ENCODE peak calls at places on chromosomes 6 and 20, in five cellular contexts. J is upper lobe of left lung, X is breast epithelium, P is esophagus muscularis mucosa, I is HepG2. W is an unnamed sample. For H3K4me1, the result is how much of the 10 kb centered on the place peaks cover.

GRCh38 chr6:133502451-133503259 is 261.5 kb downstream of the EYA4 start:
- DNase-seq in J (no peak), X (no peak), P (no peak), I (no peak), W (no peak)

GRCh38 chr20:11711214-11711613 is 206.5 kb upstream of the BTBD3 start:
- DNase-seq in J (no peak), X (no peak), P (no peak), I (no peak), W (no peak)

GRCh38 chr20:25269057-25269832 is 21.4 kb downstream of the PYGB start:
- DNase-seq in X (peak), I (no peak), J (no peak), P (no peak), W (peak)

GRCh38 chr6:41884957-41885356 is 10.2 kb downstream of the USP49 start:
- DNase-seq in X (no peak), I (no peak), J (peak), P (no peak), W (no peak)

GRCh38 chr6:111662192-111662793 is 56.6 kb upstream of the TRAF3IP2 start:
- DNase-seq in J (no peak), X (no peak), P (no peak), I (no peak), W (no peak)

GRCh38 chr6:150720774-150721233 is 121.1 kb downstream of the PLEKHG1 start:
- DNase-seq in J (no peak), P (no peak), I (no peak), X (no peak), W (no peak)

GRCh38 chr6:73325656-73326055 is 28.4 kb downstream of the DPPA5 start:
- DNase-seq in P (no peak), I (no peak), X (no peak), J (no peak), W (no peak)

GRCh38 chr20:50450961-50451752 is 59.0 kb upstream of the PTPN1 start:
- DNase-seq in X (no peak), I (peak), P (no peak), J (peak), W (peak)

GRCh38 chr20:3121271-3121911 is 36.9 kb upstream of the AVP start:
- DNase-seq in P (no peak), X (no peak), J (no peak), I (no peak), W (no peak)

GRCh38 chr6:108732101-108732870 is 115.9 kb upstream of the ARMC2 start:
- DNase-seq in I (no peak), P (no peak), J (no peak), X (no peak), W (no peak)

GRCh38 chr6:108105584-108105983 is 31.0 kb upstream of the OSTM1 start:
- DNase-seq in X (no peak), J (no peak), I (no peak), P (peak), W (no peak)

GRCh38 chr6:159875194-159875593 is 15.6 kb upstream of the MAS1 start:
- DNase-seq in I (peak), X (no peak), J (no peak), P (no peak), W (no peak)

GRCh38 chr6:159461998-159462397 is 231.0 kb downstream of the SOD2 start:
- DNase-seq in X (no peak), I (no peak), J (no peak), P (no peak), W (no peak)

GRCh38 chr6:39746795-39747194 is 21.6 kb upstream of the KIF6 start:
- DNase-seq in I (no peak), J (no peak), X (no peak), P (no peak), W (no peak)

GRCh38 chr20:21682576-21682975 is 22.9 kb upstream of the PAX1 start:
- DNase-seq in J (no peak), I (no peak), X (no peak), P (no peak), W (no peak)

GRCh38 chr6:158818580-158819212 is 472 bp downstream of the EZR start:
- DNase-seq in J (peak), X (peak), P (no peak), I (peak), W (peak)

GRCh38 chr20:25259788-25260254 is 11.9 kb downstream of the PYGB start:
- DNase-seq in J (no peak), X (no peak), P (no peak), I (no peak), W (no peak)

GRCh38 chr6:154868143-154868594 is 126.9 kb upstream of the TIAM2 start:
- DNase-seq in J (no peak), I (peak), P (no peak), X (no peak), W (no peak)

GRCh38 chr20:36308318-36308710 is 2.2 kb downstream of the DLGAP4 start:
- DNase-seq in I (no peak), X (no peak), P (no peak), J (no peak), W (no peak)

DNA sequence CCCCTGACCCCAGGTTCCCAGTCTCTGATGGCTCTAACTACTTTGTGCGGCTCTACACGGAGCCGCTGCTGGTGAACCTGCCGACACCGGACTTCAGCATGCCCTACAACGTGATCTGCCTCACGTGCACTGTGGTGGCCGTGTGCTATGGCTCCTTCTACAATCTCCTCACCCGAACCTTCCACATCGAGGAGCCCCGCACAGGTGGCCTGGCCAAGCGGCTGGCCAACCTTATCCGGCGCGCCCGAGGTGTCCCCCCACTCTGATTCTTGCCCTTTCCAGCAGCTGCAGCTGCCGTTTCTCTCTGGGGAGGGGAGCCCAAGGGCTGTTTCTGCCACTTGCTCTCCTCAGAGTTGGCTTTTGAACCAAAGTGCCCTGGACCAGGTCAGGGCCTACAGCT is 9.6 kb downstream of the PIGT start:
- DNase-seq in I (no peak), J (no peak), P (no peak), X (no peak), W (no peak)
- TF ChIP-seq POLR2AphosphoS5 in I (no peak), J (no peak), P (no peak), X (no peak), W (peak)

GRCh38 chr20:34580588-34580940 is 22.0 kb downstream of the MAP1LC3A start:
- DNase-seq in J (no peak), P (peak), X (no peak), I (no peak), W (no peak)

GRCh38 chr20:34578040-34578439 is 19.5 kb downstream of the MAP1LC3A start:
- DNase-seq in P (no peak), I (no peak), X (no peak), J (no peak), W (no peak)

GRCh38 chr20:34578521-34579147 is 20.1 kb downstream of the MAP1LC3A start:
- DNase-seq in J (no peak), P (peak), X (no peak), I (no peak), W (no peak)

GRCh38 chr20:34579936-34580587 is 21.5 kb downstream of the MAP1LC3A start:
- DNase-seq in P (peak), X (no peak), J (no peak), I (no peak), W (no peak)

GRCh38 chr20:34579191-34579661 is 20.7 kb downstream of the MAP1LC3A start:
- DNase-seq in P (peak), I (peak), X (no peak), J (no peak), W (no peak)
- TF ChIP-seq CTCF in P (peak), I (peak), X (no peak), J (no peak), W (peak)

DNA sequence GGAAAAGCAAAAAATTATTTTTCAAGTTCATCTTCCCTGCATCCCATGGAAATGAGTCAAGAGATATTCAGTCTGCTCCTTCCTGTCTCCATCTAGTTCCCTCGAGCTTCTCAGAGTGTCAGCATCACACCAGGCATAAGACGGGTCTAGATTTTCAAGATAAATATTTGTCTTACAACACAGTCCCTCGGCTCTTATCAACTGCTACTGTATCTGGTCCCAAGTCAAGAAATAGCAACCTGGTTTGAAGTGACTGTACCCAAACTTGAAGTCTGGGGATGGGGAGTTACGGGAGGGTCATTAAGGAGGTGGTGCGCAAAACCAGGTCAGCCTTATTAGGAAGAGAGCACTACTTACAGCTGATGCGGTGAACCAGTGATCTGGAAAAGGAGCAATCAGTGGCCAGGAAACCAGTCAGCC is 29.8 kb downstream of the ZMYND8 start:
- DNase-seq in X (no peak), I (no peak), J (no peak), P (no peak), W (no peak)
- H3K4me1 ChIP-seq in X (under half), I (half or more), J (half or more), P (half or more), W (under half)

GRCh38 chr20:63698739-63699465 is 2.5 kb downstream of the TNFRSF6B start:
- DNase-seq in X (no peak), J (peak), I (no peak), P (no peak), W (peak)
- TF ChIP-seq POLR2AphosphoS5 in X (peak), J (peak), I (peak), P (peak), W (peak)

GRCh38 chr6:13998356-13998755 is 73.6 kb downstream of the RNF182 start:
- DNase-seq in J (no peak), I (no peak), P (no peak), X (no peak), W (no peak)
- TF ChIP-seq CTCF in J (no peak), I (no peak), P (no peak), X (no peak), W (no peak)

DNA sequence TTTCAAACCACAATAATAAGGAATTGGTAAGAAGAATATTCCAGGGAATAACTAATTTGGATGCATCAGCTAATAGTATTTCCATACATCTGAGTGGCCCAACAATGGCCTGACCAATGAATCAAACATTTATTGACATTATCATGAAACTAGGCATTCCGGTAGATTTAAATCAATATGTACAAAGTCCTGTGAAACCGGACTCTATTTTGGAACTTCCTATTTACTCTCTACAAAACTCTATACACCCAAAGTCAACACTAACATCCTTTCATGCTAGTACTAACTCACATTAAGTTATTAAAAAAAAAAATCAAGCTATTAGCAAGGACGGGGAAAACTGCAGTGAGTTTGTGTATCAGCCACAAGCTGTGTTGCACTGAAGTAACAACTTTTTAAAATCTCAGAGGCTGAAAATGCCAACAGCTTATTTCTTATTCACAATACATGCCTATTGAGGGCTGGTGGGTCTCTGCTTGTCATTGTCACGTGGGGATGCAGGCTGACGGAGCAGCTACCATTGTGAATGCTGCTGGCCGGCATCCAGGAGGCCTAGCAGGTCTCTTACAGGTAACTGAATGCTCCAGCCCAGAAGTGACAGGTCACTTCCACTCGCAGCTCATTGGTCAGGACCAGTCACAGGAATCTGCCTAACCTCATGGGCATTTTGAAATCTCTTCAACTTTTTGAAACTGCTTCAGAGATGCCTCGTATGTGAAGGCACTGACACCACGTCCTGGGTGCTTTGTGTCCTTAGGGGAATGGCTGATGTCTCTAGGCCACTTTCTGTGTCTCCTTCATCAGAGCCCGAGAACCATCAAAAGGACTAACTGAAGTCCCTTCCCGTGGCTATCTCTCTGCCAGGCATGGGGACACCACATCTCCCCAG is 76.3 kb downstream of the SLC22A23 start:
- DNase-seq in P (no peak), X (peak), J (peak), I (peak), W (no peak)
- H3K4me1 ChIP-seq in P (under half), X (under half), J (under half), I (half or more), W (under half)

GRCh38 chr6:11460001-11460668 is 77.4 kb upstream of the TMEM170B start:
- DNase-seq in P (no peak), X (no peak), J (peak), I (no peak), W (no peak)

GRCh38 chr6:11458509-11458908 is 79.0 kb upstream of the TMEM170B start:
- DNase-seq in J (no peak), I (no peak), X (no peak), P (no peak), W (no peak)

GRCh38 chr6:11462742-11463414 is 74.7 kb upstream of the TMEM170B start:
- DNase-seq in I (peak), P (no peak), J (peak), X (no peak), W (no peak)

GRCh38 chr6:11460837-11461661 is 76.5 kb upstream of the TMEM170B start:
- DNase-seq in P (no peak), I (no peak), X (no peak), J (no peak), W (no peak)

DNA sequence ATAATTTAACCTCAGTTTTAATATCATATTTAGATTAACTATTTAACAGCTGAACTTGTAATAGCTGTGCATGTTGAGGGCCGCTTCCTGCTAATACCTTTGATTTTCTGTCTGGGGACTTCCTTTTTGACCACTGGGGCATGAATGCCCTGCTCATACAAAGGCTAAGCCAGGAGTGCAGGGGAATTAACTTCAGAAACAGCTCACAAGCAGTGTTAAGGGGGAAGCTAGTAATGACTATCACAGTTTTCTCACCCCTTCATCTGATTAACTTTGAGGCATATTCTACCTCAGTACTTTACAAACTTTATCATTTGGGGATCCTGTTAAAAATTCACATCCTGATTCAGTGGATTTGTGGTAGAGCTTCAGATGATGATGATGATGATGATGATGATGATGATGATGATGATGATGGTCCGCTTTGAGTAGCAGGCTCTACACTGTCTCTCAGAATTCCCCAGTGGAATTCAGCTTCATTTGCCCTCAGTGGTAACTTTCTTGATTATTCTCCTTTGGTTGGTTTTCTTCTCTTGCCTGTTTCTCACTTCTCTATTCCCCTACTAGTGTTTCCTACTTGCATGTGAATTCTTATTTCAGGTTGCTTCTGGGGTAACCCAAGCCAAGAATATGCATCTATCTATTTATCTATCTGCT is 78.4 kb upstream of the TMEM170B start:
- DNase-seq in X (no peak), J (no peak), I (no peak), P (no peak), W (no peak)
- TF ChIP-seq POLR2AphosphoS5 in X (no peak), J (no peak), I (no peak), P (no peak), W (no peak)

GRCh38 chr6:137342607-137343186 is 123.5 kb upstream of the IFNGR1 start:
- DNase-seq in I (no peak), P (no peak), X (no peak), J (no peak), W (no peak)

GRCh38 chr6:137339929-137340559 is 120.9 kb upstream of the IFNGR1 start:
- DNase-seq in X (no peak), J (no peak), P (no peak), I (no peak), W (no peak)

DNA sequence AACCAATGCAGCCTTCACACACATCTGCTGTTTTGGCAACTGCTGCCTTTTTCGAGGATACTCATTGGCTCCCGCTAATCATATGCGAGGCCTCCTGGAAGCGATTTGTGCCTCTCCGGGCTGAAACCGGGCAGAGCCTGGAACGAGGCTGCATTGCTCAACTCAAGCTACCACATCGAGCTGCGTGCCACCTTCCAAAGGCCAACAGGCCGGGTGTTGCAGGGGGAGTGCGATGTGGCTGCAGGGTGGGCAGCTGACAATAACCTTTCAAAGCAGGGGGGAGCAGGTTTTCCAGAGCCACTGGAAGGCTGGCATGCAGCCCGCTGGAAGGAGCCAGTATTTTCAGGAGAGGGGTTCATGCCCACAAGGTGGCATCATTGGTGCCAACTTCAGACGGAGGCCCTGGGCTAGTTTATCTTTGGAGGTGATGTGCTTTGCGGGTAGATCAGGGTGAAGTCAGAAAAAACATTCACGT is 122.6 kb upstream of the IFNGR1 start:
- DNase-seq in I (no peak), J (peak), P (no peak), X (no peak), W (no peak)
- TF ChIP-seq CTCF in I (peak), J (no peak), P (peak), X (no peak), W (peak)

GRCh38 chr20:44533928-44534327 is 12.1 kb upstream of the SERINC3 start:
- DNase-seq in I (no peak), P (no peak), X (no peak), J (no peak), W (no peak)

GRCh38 chr20:44532248-44532980 is 10.5 kb upstream of the SERINC3 start:
- DNase-seq in P (no peak), X (no peak), I (no peak), J (no peak), W (no peak)

GRCh38 chr20:44536139-44536538 is 14.3 kb upstream of the SERINC3 start:
- DNase-seq in X (no peak), P (no peak), I (no peak), J (no peak), W (no peak)

GRCh38 chr20:44528309-44528708 is 6.4 kb upstream of the SERINC3 start:
- DNase-seq in I (no peak), J (no peak), X (no peak), P (no peak), W (no peak)

DNA sequence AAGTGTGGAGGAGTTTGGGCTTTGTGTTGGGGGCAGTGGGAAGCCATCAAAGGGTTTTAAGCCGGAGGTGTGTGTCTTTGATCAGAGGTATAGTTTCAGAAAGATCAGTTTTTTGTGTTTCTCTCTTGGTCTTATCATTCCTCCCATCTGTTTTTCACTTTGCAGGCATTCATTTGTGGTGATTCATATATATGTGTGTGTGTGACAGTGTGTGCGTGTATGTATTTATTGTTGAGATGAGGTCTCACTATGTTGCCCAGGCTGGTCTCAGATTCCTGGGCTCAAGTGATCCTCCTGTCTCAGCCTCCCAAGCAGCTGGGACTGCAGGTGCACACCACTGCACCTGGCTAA is 11.1 kb upstream of the SERINC3 start:
- DNase-seq in J (no peak), P (no peak), I (peak), X (no peak), W (no peak)
- H3K4me1 ChIP-seq in J (under half), P (under half), I (half or more), X (under half), W (under half)

GRCh38 chr6:11172501-11173337 is 59.7 kb downstream of the NEDD9 start:
- DNase-seq in I (peak), J (peak), P (no peak), X (peak), W (peak)
- TF ChIP-seq POLR2AphosphoS5 in I (no peak), J (no peak), P (peak), X (no peak), W (no peak)

W was measured in spleen.